ENCODE peak calls at places on chromosomes 7 and 10, in four cellular contexts. C is psoas muscle, V is right cardiac atrium, O is neuronal stem cell. Z is an unnamed sample. For H3K9me3 and H3K4me1, the result is how much of the 10 kb centered on the place peaks cover.

GRCh38 chr10:85147346-85148250 is 819.2 kb downstream of the CCSER2 start:
- DNase-seq in C (no peak), V (no peak), O (no peak), Z (no peak)

GRCh38 chr7:13111230-13111629 is 423.8 kb downstream of the ARL4A start:
- DNase-seq in C (no peak), V (no peak), O (no peak), Z (no peak)

GRCh38 chr7:31883761-31884164 is 186.4 kb downstream of the PDE1C start:
- DNase-seq in C (no peak), V (peak), O (no peak), Z (no peak)

GRCh38 chr10:73585223-73585784 is 5.8 kb downstream of the USP54 start:
- DNase-seq in C (no peak), V (no peak), O (no peak), Z (no peak)

GRCh38 chr7:29471444-29472138 is 92.0 kb upstream of the PRR15 start:
- DNase-seq in C (no peak), V (no peak), O (no peak), Z (no peak)

GRCh38 chr7:94374231-94374630 is 20.5 kb upstream of the COL1A2 start:
- DNase-seq in C (peak), V (peak), O (no peak), Z (no peak)

GRCh38 chr10:117545141-117546019 is 2.8 kb downstream of the EMX2 start:
- DNase-seq in C (no peak), V (no peak), O (no peak), Z (no peak)

GRCh38 chr7:66236713-66237303 is 31.7 kb downstream of the TPST1 start:
- DNase-seq in C (no peak), V (no peak), O (no peak), Z (no peak)

GRCh38 chr10:127313996-127314700 is 117.8 kb upstream of the INSYN2A start:
- DNase-seq in C (no peak), V (no peak), O (no peak), Z (no peak)

GRCh38 chr7:27898735-27899134 is 158.8 kb downstream of the TAX1BP1 start:
- DNase-seq in C (no peak), V (no peak), O (no peak), Z (no peak)

GRCh38 chr7:66261941-66262340 is 56.8 kb downstream of the TPST1 start:
- DNase-seq in C (no peak), V (no peak), O (no peak), Z (no peak)

GRCh38 chr7:42263971-42264370 is 27.0 kb upstream of the GLI3 start:
- DNase-seq in C (peak), V (peak), O (no peak), Z (no peak)

GRCh38 chr7:63031838-63032436 is 966.7 kb upstream of the ZNF722 start:
- DNase-seq in C (no peak), V (no peak), O (no peak), Z (no peak)

GRCh38 chr10:30750971-30751677 is 121.6 kb upstream of the LYZL2 start:
- DNase-seq in C (no peak), V (no peak), O (no peak), Z (no peak)

GRCh38 chr10:57513637-57514036 is 754.1 kb downstream of the IPMK start:
- DNase-seq in C (no peak), V (peak), O (no peak), Z (no peak)

GRCh38 chr10:132666733-132667612 is 119.0 kb downstream of the NKX6-2 start:
- DNase-seq in C (no peak), V (no peak), O (no peak), Z (no peak)

GRCh38 chr7:157773361-157773760 is 436.6 kb downstream of the DNAJB6 start:
- DNase-seq in C (no peak), V (no peak), O (no peak), Z (no peak)
- H3K9me3 ChIP-seq in C (under half), V (under half), O (under half), Z (under half)

GRCh38 chr7:116544488-116544887 is 19.7 kb downstream of the CAV1 start:
- DNase-seq in C (no peak), V (no peak), O (no peak), Z (no peak)
- H3K4me1 ChIP-seq in C (under half), V (under half), O (under half), Z (under half)

GRCh38 chr10:88999629-89000028 is 9.0 kb downstream of the FAS start:
- DNase-seq in C (no peak), V (no peak), O (no peak), Z (no peak)
- H3K27ac ChIP-seq in C (peak), V (no peak), O (no peak), Z (no peak)

GRCh38 chr7:153397459-153397858 is 637.9 kb downstream of the ACTR3B start:
- DNase-seq in C (no peak), V (no peak), O (no peak), Z (no peak)
- H3K9me3 ChIP-seq in C (under half), V (under half), O (under half), Z (under half)

DNA sequence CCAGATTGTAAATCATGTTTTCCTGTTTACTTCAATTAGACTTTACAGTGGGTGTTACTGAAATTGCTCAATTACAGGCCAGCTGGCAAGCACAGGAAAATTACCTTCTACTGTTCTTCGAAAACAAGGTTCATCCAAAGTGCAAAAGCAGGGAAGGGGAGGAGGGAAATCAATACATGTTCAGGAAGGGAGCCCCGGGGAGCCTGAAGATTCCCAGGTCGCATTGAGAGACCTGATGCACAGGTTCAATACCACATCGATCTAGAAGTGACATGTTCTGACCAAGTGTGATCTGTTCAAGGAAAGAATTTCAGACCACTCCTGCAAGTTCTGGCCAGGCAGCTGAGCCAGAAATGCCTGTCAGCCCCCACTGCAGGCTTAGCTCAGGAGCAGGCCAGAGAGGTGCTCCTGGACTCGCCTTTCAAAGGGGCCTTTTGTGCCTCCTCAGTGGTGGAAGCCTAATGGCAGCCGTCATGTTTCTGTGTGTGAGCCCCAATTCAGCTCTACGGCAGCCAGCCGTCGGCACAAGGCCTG is 35.9 kb downstream of the FAM53B start:
- DNase-seq in C (no peak), V (peak), O (no peak), Z (no peak)
- H3K4me1 ChIP-seq in C (half or more), V (half or more), O (under half), Z (under half)

DNA sequence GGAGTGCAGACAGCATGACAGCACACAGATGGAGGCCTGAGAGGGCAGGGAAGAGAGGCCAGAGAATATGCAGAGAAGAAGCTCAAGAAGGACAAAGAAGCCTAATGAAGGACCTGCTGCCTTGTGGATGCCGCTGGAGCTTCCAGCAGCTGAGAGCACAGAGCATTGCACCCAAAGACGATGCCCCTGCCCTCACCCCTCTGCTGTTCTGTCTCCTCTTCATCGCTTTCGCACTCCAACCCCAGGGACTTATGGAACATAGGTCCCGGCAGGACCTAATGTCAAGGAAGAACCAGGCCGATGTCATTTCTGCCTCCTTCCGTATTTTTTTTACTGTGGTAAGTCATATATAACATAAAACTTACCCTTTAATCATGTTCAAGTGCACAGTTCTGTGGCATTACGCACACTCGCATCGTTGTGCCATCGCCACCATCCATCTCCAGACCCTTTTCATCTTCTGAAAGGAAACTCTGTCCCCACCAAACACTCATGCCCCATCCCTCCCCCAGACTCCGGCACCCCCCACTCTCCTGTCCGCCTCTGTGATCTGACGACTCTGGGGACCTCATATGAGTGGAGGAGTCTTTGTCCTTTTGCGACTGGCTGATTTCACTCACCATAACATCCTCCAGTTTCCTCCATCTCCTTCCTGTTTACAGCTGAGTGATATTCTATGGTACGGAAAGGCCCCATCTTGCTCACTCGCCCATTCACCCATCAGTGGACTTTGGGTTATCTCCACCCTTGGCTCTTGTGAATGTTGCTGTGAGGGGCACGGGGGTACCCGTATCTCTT is 12.1 kb upstream of the INSIG1 start:
- DNase-seq in C (no peak), V (no peak), O (no peak), Z (no peak)
- H3K27ac ChIP-seq in C (no peak), V (no peak), O (no peak), Z (no peak)

DNA sequence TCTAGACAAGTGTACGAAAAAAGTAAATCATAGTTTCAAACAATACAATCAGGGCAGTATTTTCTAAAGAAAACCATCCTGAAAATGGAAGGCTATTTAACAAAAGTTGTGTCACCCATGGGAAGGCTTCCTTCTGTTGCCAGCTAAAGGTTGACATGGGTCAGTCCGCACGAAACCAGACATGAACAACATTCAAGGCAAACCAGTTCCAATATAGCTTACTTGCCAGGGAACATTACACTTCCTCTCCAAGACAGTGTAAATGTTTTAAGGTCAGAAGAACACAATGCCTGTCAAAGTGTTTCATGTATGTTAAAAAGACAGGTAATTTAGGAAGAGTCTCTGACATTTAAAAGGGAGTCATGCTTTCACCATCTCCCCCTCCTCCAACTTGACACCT is 69.7 kb downstream of the CACNA2D1 start:
- DNase-seq in C (no peak), V (no peak), O (no peak), Z (no peak)
- H3K9me3 ChIP-seq in C (under half), V (under half), O (under half), Z (under half)

DNA sequence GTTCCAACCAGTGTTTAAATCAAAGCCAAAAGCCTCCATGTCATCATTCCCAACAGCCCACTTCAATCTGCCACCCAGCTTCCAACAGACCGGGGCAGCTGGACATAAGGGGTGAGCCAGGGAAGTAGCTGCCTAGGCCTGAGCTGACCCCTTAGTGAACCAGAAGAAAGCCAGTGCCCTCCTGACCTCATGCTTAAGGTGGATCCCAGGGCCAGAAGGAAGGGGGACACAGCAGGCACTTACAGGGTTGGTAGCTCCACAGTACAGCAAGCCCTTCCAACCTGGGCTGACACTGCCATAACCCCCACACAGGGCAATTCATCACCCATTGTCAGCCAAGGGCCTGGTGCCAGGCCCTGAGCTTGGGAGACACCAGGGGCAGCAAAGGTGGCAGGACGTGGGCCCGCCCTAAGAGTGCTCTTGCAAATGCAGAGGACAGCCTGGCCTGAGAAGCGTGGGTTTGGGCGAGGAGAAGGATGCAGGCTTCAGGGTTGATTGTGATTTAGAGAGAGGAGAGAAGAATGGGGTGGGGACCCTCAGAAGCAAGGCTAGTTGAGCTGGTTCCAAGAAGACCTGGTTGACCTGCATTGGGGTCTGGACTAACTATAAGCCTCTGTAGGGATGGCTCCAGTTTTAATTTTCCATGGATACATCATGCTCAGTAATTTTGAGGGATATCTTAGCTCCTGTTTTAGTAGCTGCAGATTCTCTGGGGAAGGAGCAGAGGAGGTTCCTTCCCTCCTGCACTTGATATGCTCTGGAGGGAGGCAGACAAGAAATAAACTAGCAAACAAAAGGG is 3.1 kb upstream of the CYP26A1 start:
- DNase-seq in C (no peak), V (no peak), O (no peak), Z (no peak)
- H3K4me1 ChIP-seq in C (under half), V (under half), O (under half), Z (under half)

GRCh38 chr7:106418526-106418925 is 133.7 kb upstream of the NAMPT start:
- DNase-seq in C (no peak), V (no peak), O (no peak), Z (no peak)

GRCh38 chr7:106419455-106420182 is 134.8 kb upstream of the NAMPT start:
- DNase-seq in C (no peak), V (no peak), O (no peak), Z (no peak)

GRCh38 chr7:106421181-106421762 is 136.5 kb upstream of the NAMPT start:
- DNase-seq in C (peak), V (peak), O (no peak), Z (no peak)

GRCh38 chr7:106420210-106420609 is 135.4 kb upstream of the NAMPT start:
- DNase-seq in C (no peak), V (no peak), O (no peak), Z (no peak)

GRCh38 chr7:106420741-106421140 is 136.0 kb upstream of the NAMPT start:
- DNase-seq in C (no peak), V (no peak), O (no peak), Z (no peak)
- H3K27ac ChIP-seq in C (peak), V (peak), O (no peak), Z (no peak)

Z was measured in iPS DF 6.9.